ENCODE peak calls at places on chromosomes 4 and X, in nine cellular contexts. S is erythroblast; F is left ventricle myocardium inferior; O is NCI-H345; W is cardiac fibroblast; X is effector memory CD8-positive, alpha-beta T cell; R is left lung; C is activated CD8-positive, alpha-beta memory T cell treated with anti-CD3 and anti-CD28 coated beads, Interleukin-2, amount 50 U/mL, for 4 hours; M is T-cell. A is an unnamed sample.

GRCh38 chr4:153227501-153227900 is 23.3 kb downstream of the TRIM2 start:
- DNase-seq in F (no peak), O (no peak), W (no peak), M (no peak), C (no peak), S (no peak), R (no peak), X (no peak), A (no peak)

GRCh38 chrX:34401411-34401810 is 255.7 kb downstream of the TMEM47 start:
- DNase-seq in S (no peak), X (no peak), O (no peak), M (no peak), F (no peak), R (no peak), C (no peak), W (no peak), A (no peak)

GRCh38 chr4:145954924-145955339 is 16.3 kb upstream of the ZNF827 start:
- DNase-seq in R (no peak), F (no peak), X (no peak), W (peak; percentile 80), S (peak; percentile 89), C (no peak), O (no peak), M (no peak), A (no peak)

GRCh38 chr4:147370473-147370872 is 110.4 kb upstream of the EDNRA start:
- DNase-seq in C (no peak), W (peak; percentile 52), X (no peak), O (no peak), R (no peak), M (no peak), F (no peak), S (no peak), A (no peak)

GRCh38 chr4:123616970-123617392 is 220.4 kb downstream of the SPRY1 start:
- DNase-seq in S (no peak), M (peak; percentile 59), C (peak; percentile 23), R (peak; percentile 28), X (peak; percentile 58), O (peak; percentile 36), F (peak; percentile 48), W (peak; percentile 92), A (peak; percentile 83)

GRCh38 chr4:79197275-79198009 is 128.4 kb downstream of the NAA11 start:
- DNase-seq in R (no peak), W (no peak), S (no peak), X (no peak), F (no peak), O (no peak), C (no peak), M (no peak), A (no peak)

GRCh38 chr4:40586034-40586433 is 43.6 kb downstream of the RBM47 start:
- DNase-seq in M (no peak), X (no peak), R (no peak), F (no peak), C (no peak), W (no peak), S (no peak), O (no peak), A (no peak)

GRCh38 chrX:65522739-65523372 is 11.7 kb downstream of the LAS1L start:
- DNase-seq in F (no peak), C (no peak), M (no peak), S (no peak), W (peak; percentile 56), X (no peak), R (no peak), O (no peak), A (no peak)

GRCh38 chrX:13899607-13900006 is 82.7 kb upstream of the GPM6B start:
- DNase-seq in M (no peak), F (no peak), W (peak; percentile 92), X (no peak), S (no peak), R (no peak), O (peak; percentile 3), C (no peak), A (no peak)

GRCh38 chr4:40579983-40580382 is 49.7 kb downstream of the RBM47 start:
- DNase-seq in R (no peak), C (no peak), M (no peak), O (no peak), S (no peak), F (no peak), W (peak; percentile 36), X (no peak), A (no peak)

A was measured in Peyer's patch.